ENCODE peak calls at places on chromosomes 12 and 14, in four cellular contexts. F is AG10803, Y is mesenchymal stem cell, P is nucleus accumbens. R is an unnamed sample.

GRCh38 chr14:95096476-95096875 is 60.9 kb downstream of the DICER1 start:
- DNase-seq in Y (no peak), F (no peak), P (no peak), R (no peak)

GRCh38 chr12:42756841-42757661 is 167.5 kb upstream of the PRICKLE1 start:
- DNase-seq in F (peak), Y (peak), P (no peak), R (peak)

GRCh38 chr14:69090187-69090789 is 62.6 kb downstream of the DCAF5 start:
- DNase-seq in Y (peak), F (peak), P (no peak), R (peak)

GRCh38 chr14:24362241-24362960 is 5.6 kb upstream of the NFATC4 start:
- DNase-seq in P (no peak), Y (no peak), F (peak), R (peak)

GRCh38 chr14:64467131-64467530 is 1.8 kb downstream of the AKAP5 start:
- DNase-seq in Y (no peak), F (no peak), P (no peak), R (peak)

GRCh38 chr14:55553791-55554190 is 26.2 kb upstream of the KTN1 start:
- DNase-seq in F (no peak), P (no peak), Y (no peak), R (no peak)

GRCh38 chr12:89889051-89889450 is 180.4 kb upstream of the ATP2B1 start:
- DNase-seq in P (no peak), Y (no peak), F (peak), R (peak)

GRCh38 chr12:107488666-107489065 is 196.9 kb upstream of the PWP1 start:
- DNase-seq in Y (no peak), P (no peak), F (peak), R (no peak)

GRCh38 chr12:45587877-45588530 is 141.5 kb upstream of the ARID2 start:
- DNase-seq in P (no peak), F (no peak), Y (no peak), R (no peak)

GRCh38 chr12:6180300-6181051 is 19.7 kb upstream of the CD9 start:
- DNase-seq in F (peak), Y (peak), P (no peak), R (peak)

GRCh38 chr12:44874981-44875416 is 1.1 kb downstream of the NELL2 start:
- DNase-seq in F (no peak), P (no peak), Y (no peak), R (no peak)

GRCh38 chr12:89497005-89497404 is 27.6 kb downstream of the GALNT4 start:
- DNase-seq in P (no peak), F (no peak), Y (no peak), R (peak)

R was measured in fibroblast of villous mesenchyme.